ENCODE peak calls at places on chromosomes 13 and 19, in nine cellular contexts. One of them, this sample, is unnamed. For H3K4me1, the result is how much of the 10 kb centered on the place peaks cover.

GRCh38 chr19:374183-374885 is 29.7 kb upstream of the MIER2 start:
- DNase-seq in heart right ventricle: no peak
- DNase-seq in adrenal gland: peak
- DNase-seq in hepatocyte: no peak
- DNase-seq in A673: no peak
- DNase-seq in transverse colon: no peak
- DNase-seq in psoas muscle: no peak
- DNase-seq in lower lobe of right lung: no peak
- DNase-seq in body of pancreas: no peak
- DNase-seq in this sample: no peak

GRCh38 chr13:30725331-30726085 is 9.8 kb upstream of the ALOX5AP start:
- DNase-seq in body of pancreas: no peak
- DNase-seq in A673: no peak
- DNase-seq in heart right ventricle: no peak
- DNase-seq in lower lobe of right lung: no peak
- DNase-seq in transverse colon: no peak
- DNase-seq in adrenal gland: no peak
- DNase-seq in psoas muscle: no peak
- DNase-seq in hepatocyte: no peak
- DNase-seq in this sample: no peak

GRCh38 chr13:107842562-107843180 is 372.7 kb downstream of the LIG4 start:
- DNase-seq in heart right ventricle: no peak
- DNase-seq in lower lobe of right lung: no peak
- DNase-seq in transverse colon: no peak
- DNase-seq in hepatocyte: no peak
- DNase-seq in body of pancreas: no peak
- DNase-seq in adrenal gland: no peak
- DNase-seq in psoas muscle: no peak
- DNase-seq in A673: peak
- DNase-seq in this sample: no peak

GRCh38 chr13:48412881-48413351 is at the start of gene LPAR6:
- DNase-seq in hepatocyte: peak
- DNase-seq in adrenal gland: no peak
- DNase-seq in lower lobe of right lung: no peak
- DNase-seq in body of pancreas: no peak
- DNase-seq in A673: peak
- DNase-seq in transverse colon: no peak
- DNase-seq in heart right ventricle: peak
- DNase-seq in psoas muscle: peak
- DNase-seq in this sample: no peak

GRCh38 chr13:111325146-111325890 is 4.9 kb downstream of the TEX29 start:
- DNase-seq in adrenal gland: no peak
- DNase-seq in body of pancreas: no peak
- DNase-seq in psoas muscle: no peak
- DNase-seq in A673: no peak
- DNase-seq in hepatocyte: no peak
- DNase-seq in lower lobe of right lung: no peak
- DNase-seq in transverse colon: no peak
- DNase-seq in heart right ventricle: no peak
- DNase-seq in this sample: peak

GRCh38 chr19:14401468-14401867 is 17.7 kb downstream of the DDX39A start:
- DNase-seq in psoas muscle: no peak
- DNase-seq in body of pancreas: no peak
- DNase-seq in adrenal gland: no peak
- DNase-seq in A673: no peak
- DNase-seq in hepatocyte: no peak
- DNase-seq in transverse colon: no peak
- DNase-seq in lower lobe of right lung: no peak
- DNase-seq in heart right ventricle: no peak
- DNase-seq in this sample: no peak

GRCh38 chr13:109782066-109782822 is 4.1 kb downstream of the IRS2 start:
- DNase-seq in A673: peak
- DNase-seq in transverse colon: no peak
- DNase-seq in psoas muscle: peak
- DNase-seq in lower lobe of right lung: no peak
- DNase-seq in heart right ventricle: no peak
- DNase-seq in body of pancreas: no peak
- DNase-seq in adrenal gland: no peak
- DNase-seq in hepatocyte: no peak
- DNase-seq in this sample: no peak

GRCh38 chr19:45306522-45307027 is 16.1 kb downstream of the CKM start:
- DNase-seq in adrenal gland: no peak
- DNase-seq in hepatocyte: no peak
- DNase-seq in lower lobe of right lung: no peak
- DNase-seq in body of pancreas: no peak
- DNase-seq in A673: peak
- DNase-seq in psoas muscle: no peak
- DNase-seq in transverse colon: no peak
- DNase-seq in heart right ventricle: no peak
- DNase-seq in this sample: no peak

GRCh38 chr19:45681391-45682015 is 10.2 kb downstream of the SNRPD2 start:
- DNase-seq in psoas muscle: peak
- DNase-seq in transverse colon: peak
- DNase-seq in lower lobe of right lung: peak
- DNase-seq in hepatocyte: peak
- DNase-seq in adrenal gland: peak
- DNase-seq in heart right ventricle: peak
- DNase-seq in body of pancreas: peak
- DNase-seq in A673: peak
- DNase-seq in this sample: peak

GRCh38 chr19:45901912-45902650 is at the start of gene MYPOP:
- DNase-seq in hepatocyte: peak
- DNase-seq in heart right ventricle: no peak
- DNase-seq in A673: peak
- DNase-seq in transverse colon: no peak
- DNase-seq in psoas muscle: no peak
- DNase-seq in lower lobe of right lung: no peak
- DNase-seq in adrenal gland: no peak
- DNase-seq in body of pancreas: no peak
- DNase-seq in this sample: no peak

GRCh38 chr13:112636401-112636975 is 48.5 kb upstream of the TUBGCP3 start:
- DNase-seq in heart right ventricle: no peak
- DNase-seq in lower lobe of right lung: peak
- DNase-seq in adrenal gland: no peak
- DNase-seq in hepatocyte: no peak
- DNase-seq in transverse colon: no peak
- DNase-seq in body of pancreas: no peak
- DNase-seq in A673: no peak
- DNase-seq in psoas muscle: no peak
- DNase-seq in this sample: no peak

GRCh38 chr13:75910591-75910990 is 274.5 kb downstream of the LMO7 start:
- DNase-seq in psoas muscle: no peak
- DNase-seq in heart right ventricle: no peak
- DNase-seq in hepatocyte: no peak
- DNase-seq in transverse colon: no peak
- DNase-seq in lower lobe of right lung: no peak
- DNase-seq in adrenal gland: no peak
- DNase-seq in body of pancreas: no peak
- DNase-seq in A673: no peak
- DNase-seq in this sample: no peak

GRCh38 chr13:112132142-112132541 is 65.2 kb downstream of the SOX1 start:
- DNase-seq in psoas muscle: no peak
- DNase-seq in transverse colon: no peak
- DNase-seq in lower lobe of right lung: no peak
- DNase-seq in body of pancreas: no peak
- DNase-seq in adrenal gland: no peak
- DNase-seq in heart right ventricle: no peak
- DNase-seq in A673: peak
- DNase-seq in hepatocyte: no peak
- DNase-seq in this sample: no peak

GRCh38 chr13:112350300-112350699 is 25.9 kb upstream of the SPACA7 start:
- DNase-seq in psoas muscle: no peak
- DNase-seq in adrenal gland: no peak
- DNase-seq in body of pancreas: no peak
- DNase-seq in transverse colon: no peak
- DNase-seq in heart right ventricle: no peak
- DNase-seq in A673: no peak
- DNase-seq in hepatocyte: no peak
- DNase-seq in lower lobe of right lung: no peak
- DNase-seq in this sample: no peak

GRCh38 chr13:94209110-94209509 is 270.4 kb downstream of the DCT start:
- DNase-seq in body of pancreas: no peak
- DNase-seq in heart right ventricle: no peak
- DNase-seq in hepatocyte: no peak
- DNase-seq in lower lobe of right lung: no peak
- DNase-seq in adrenal gland: no peak
- DNase-seq in A673: peak
- DNase-seq in transverse colon: no peak
- DNase-seq in psoas muscle: no peak
- DNase-seq in this sample: no peak

GRCh38 chr19:33795370-33796163 is 1.1 kb upstream of the KCTD15 start:
- DNase-seq in body of pancreas: peak
- DNase-seq in adrenal gland: peak
- DNase-seq in transverse colon: peak
- DNase-seq in lower lobe of right lung: peak
- DNase-seq in psoas muscle: peak
- DNase-seq in hepatocyte: peak
- DNase-seq in heart right ventricle: peak
- DNase-seq in A673: peak
- DNase-seq in this sample: peak

GRCh38 chr13:41588899-41589298 is 131.5 kb downstream of the RGCC start:
- DNase-seq in psoas muscle: no peak
- DNase-seq in transverse colon: no peak
- DNase-seq in hepatocyte: no peak
- DNase-seq in A673: peak
- DNase-seq in adrenal gland: no peak
- DNase-seq in lower lobe of right lung: no peak
- DNase-seq in heart right ventricle: no peak
- DNase-seq in body of pancreas: no peak
- DNase-seq in this sample: no peak

GRCh38 chr13:65472336-65472735 is 1757.8 kb downstream of the PCDH9 start:
- DNase-seq in psoas muscle: no peak
- DNase-seq in transverse colon: no peak
- DNase-seq in A673: peak
- DNase-seq in body of pancreas: no peak
- DNase-seq in hepatocyte: no peak
- DNase-seq in heart right ventricle: no peak
- DNase-seq in lower lobe of right lung: no peak
- DNase-seq in adrenal gland: no peak
- DNase-seq in this sample: no peak

DNA sequence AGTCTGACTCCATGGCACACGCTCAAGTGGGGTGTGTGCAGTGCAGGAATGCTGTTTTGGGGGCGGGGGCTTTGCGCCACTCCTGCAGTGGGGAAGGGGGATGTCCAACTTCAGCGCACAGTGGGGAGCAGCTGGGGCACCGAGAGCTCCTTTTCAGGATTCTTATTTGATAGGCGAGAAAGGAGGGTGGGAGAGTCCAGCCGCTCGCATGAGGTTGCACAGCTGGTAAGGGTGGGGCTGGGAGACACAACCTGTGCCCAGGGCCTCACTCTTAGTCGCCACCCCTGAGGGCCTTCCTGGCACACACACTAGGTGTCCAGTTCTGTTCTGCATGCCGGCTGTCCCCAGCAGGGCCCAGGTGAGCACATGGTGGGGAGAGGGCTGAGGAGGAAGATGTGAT is 190.8 kb downstream of the UQCRFS1 start:
- DNase-seq in psoas muscle: no peak
- DNase-seq in heart right ventricle: no peak
- DNase-seq in body of pancreas: no peak
- DNase-seq in lower lobe of right lung: no peak
- DNase-seq in A673: no peak
- DNase-seq in hepatocyte: no peak
- DNase-seq in adrenal gland: no peak
- DNase-seq in transverse colon: no peak
- DNase-seq in this sample: no peak
- H3K4me1 ChIP-seq in psoas muscle: under half
- H3K4me1 ChIP-seq in heart right ventricle: under half
- H3K4me1 ChIP-seq in body of pancreas: under half
- H3K4me1 ChIP-seq in lower lobe of right lung: under half
- H3K4me1 ChIP-seq in A673: under half
- H3K4me1 ChIP-seq in hepatocyte: under half
- H3K4me1 ChIP-seq in adrenal gland: under half
- H3K4me1 ChIP-seq in transverse colon: under half
- H3K4me1 ChIP-seq in this sample: under half

GRCh38 chr19:47663911-47664771 is 49.1 kb upstream of the EHD2 start:
- DNase-seq in body of pancreas: peak
- DNase-seq in hepatocyte: peak
- DNase-seq in A673: no peak
- DNase-seq in adrenal gland: peak
- DNase-seq in heart right ventricle: peak
- DNase-seq in transverse colon: peak
- DNase-seq in lower lobe of right lung: peak
- DNase-seq in psoas muscle: peak
- DNase-seq in this sample: peak
- H3K4me3 ChIP-seq in body of pancreas: no peak
- H3K4me3 ChIP-seq in hepatocyte: no peak
- H3K4me3 ChIP-seq in A673: no peak
- H3K4me3 ChIP-seq in adrenal gland: peak
- H3K4me3 ChIP-seq in heart right ventricle: no peak
- H3K4me3 ChIP-seq in transverse colon: no peak
- H3K4me3 ChIP-seq in lower lobe of right lung: peak
- H3K4me3 ChIP-seq in psoas muscle: peak
- H3K4me3 ChIP-seq in this sample: no peak

GRCh38 chr19:6577410-6578125 is 13.4 kb downstream of the CD70 start:
- DNase-seq in psoas muscle: no peak
- DNase-seq in A673: peak
- DNase-seq in heart right ventricle: no peak
- DNase-seq in lower lobe of right lung: no peak
- DNase-seq in transverse colon: peak
- DNase-seq in hepatocyte: no peak
- DNase-seq in adrenal gland: no peak
- DNase-seq in body of pancreas: no peak
- DNase-seq in this sample: no peak
- H3K4me1 ChIP-seq in psoas muscle: under half
- H3K4me1 ChIP-seq in A673: under half
- H3K4me1 ChIP-seq in heart right ventricle: under half
- H3K4me1 ChIP-seq in lower lobe of right lung: under half
- H3K4me1 ChIP-seq in transverse colon: under half
- H3K4me1 ChIP-seq in hepatocyte: under half
- H3K4me1 ChIP-seq in adrenal gland: under half
- H3K4me1 ChIP-seq in body of pancreas: under half
- H3K4me1 ChIP-seq in this sample: under half

DNA sequence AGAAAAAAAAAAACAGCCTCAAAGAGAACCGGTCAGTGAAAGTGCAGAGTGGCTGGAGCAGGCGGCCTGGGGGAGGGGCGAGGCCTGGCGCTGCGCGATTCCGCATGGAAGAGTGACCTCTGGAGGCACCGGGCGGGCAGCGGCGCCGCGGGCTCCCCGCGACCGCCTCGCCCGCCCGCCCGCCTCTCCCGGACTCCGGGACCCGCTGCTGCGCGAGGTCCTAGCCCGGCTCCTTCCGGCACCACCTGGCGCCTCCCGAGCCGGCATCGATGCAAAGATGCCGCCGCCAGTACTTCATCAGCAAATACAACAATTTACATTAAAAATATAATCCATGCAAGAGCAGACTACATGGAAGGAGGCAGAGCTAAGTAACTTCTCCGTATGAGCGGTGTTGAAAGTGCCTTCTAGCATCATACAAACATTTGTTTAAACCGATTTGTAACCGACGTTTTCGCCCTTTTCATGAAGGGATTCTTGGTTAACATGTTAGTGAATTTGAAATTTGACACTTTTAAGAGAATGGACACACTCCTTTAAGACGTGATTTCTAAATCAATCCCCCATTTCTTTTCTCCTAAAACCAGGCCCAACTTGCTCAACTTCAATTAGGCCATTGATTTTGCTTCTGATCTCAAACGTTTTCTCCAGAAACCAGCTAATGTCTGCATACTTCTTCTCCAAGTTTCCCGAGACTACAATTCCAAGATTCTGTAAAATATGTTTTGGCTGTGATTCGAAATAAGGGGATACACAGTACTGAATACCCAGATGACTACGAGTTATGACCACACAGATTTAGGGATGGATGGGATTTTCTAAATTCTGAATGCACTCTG is 2.1 kb downstream of the EFNB2 start:
- DNase-seq in lower lobe of right lung: peak
- DNase-seq in heart right ventricle: peak
- DNase-seq in transverse colon: peak
- DNase-seq in hepatocyte: peak
- DNase-seq in adrenal gland: peak
- DNase-seq in psoas muscle: peak
- DNase-seq in A673: peak
- DNase-seq in body of pancreas: peak
- DNase-seq in this sample: peak
- H3K4me3 ChIP-seq in lower lobe of right lung: peak
- H3K4me3 ChIP-seq in heart right ventricle: peak
- H3K4me3 ChIP-seq in transverse colon: peak
- H3K4me3 ChIP-seq in hepatocyte: peak
- H3K4me3 ChIP-seq in adrenal gland: peak
- H3K4me3 ChIP-seq in psoas muscle: peak
- H3K4me3 ChIP-seq in A673: no peak
- H3K4me3 ChIP-seq in body of pancreas: no peak
- H3K4me3 ChIP-seq in this sample: peak

This sample was measured in Peyer's patch.